ENCODE peak calls at places on chromosomes 6 and 20, in six cellular contexts. One of them, this sample, is unnamed.
A peak's percentile ranks its signal among the peaks of the same experiment; 100 is the strongest.

GRCh38 chr20:52490715-52491430 is 299.3 kb upstream of the ZFP64 start:
- DNase-seq in GM13977: no peak
- DNase-seq in tibial nerve: no peak
- DNase-seq in suprapubic skin: no peak
- DNase-seq in right lobe of liver: no peak
- DNase-seq in MCF 10A: no peak
- DNase-seq in this sample: no peak

GRCh38 chr6:38640216-38640909 is 634 bp upstream of the BTBD9 start:
- DNase-seq in right lobe of liver: no peak
- DNase-seq in tibial nerve: no peak
- DNase-seq in MCF 10A: no peak
- DNase-seq in GM13977: no peak
- DNase-seq in suprapubic skin: peak; percentile 58
- DNase-seq in this sample: no peak

GRCh38 chr6:169782966-169783760 is 31.7 kb downstream of the ERMARD start:
- DNase-seq in suprapubic skin: no peak
- DNase-seq in GM13977: no peak
- DNase-seq in right lobe of liver: no peak
- DNase-seq in tibial nerve: no peak
- DNase-seq in MCF 10A: peak; percentile 49
- DNase-seq in this sample: no peak

GRCh38 chr6:131862486-131862885 is 54.7 kb downstream of the ENPP1 start:
- DNase-seq in right lobe of liver: no peak
- DNase-seq in GM13977: no peak
- DNase-seq in tibial nerve: no peak
- DNase-seq in MCF 10A: no peak
- DNase-seq in suprapubic skin: no peak
- DNase-seq in this sample: no peak

GRCh38 chr6:116424001-116424400 is 37.2 kb upstream of the CALHM6 start:
- DNase-seq in GM13977: no peak
- DNase-seq in MCF 10A: peak; percentile 45
- DNase-seq in right lobe of liver: no peak
- DNase-seq in suprapubic skin: no peak
- DNase-seq in tibial nerve: no peak
- DNase-seq in this sample: no peak

GRCh38 chr6:162942860-162943259 is 215.1 kb downstream of the PACRG start:
- DNase-seq in MCF 10A: peak; percentile 58
- DNase-seq in GM13977: no peak
- DNase-seq in suprapubic skin: no peak
- DNase-seq in right lobe of liver: no peak
- DNase-seq in tibial nerve: no peak
- DNase-seq in this sample: no peak

GRCh38 chr6:38371312-38371672 is 268.4 kb downstream of the BTBD9 start:
- DNase-seq in GM13977: no peak
- DNase-seq in suprapubic skin: no peak
- DNase-seq in MCF 10A: no peak
- DNase-seq in tibial nerve: no peak
- DNase-seq in right lobe of liver: no peak
- DNase-seq in this sample: no peak

GRCh38 chr20:62805711-62806382 is 1.2 kb downstream of the OGFR start:
- DNase-seq in right lobe of liver: peak; percentile 91
- DNase-seq in MCF 10A: no peak
- DNase-seq in GM13977: no peak
- DNase-seq in tibial nerve: no peak
- DNase-seq in suprapubic skin: no peak
- DNase-seq in this sample: no peak

GRCh38 chr20:32052090-32052791 is at the start of gene HCK:
- DNase-seq in MCF 10A: no peak
- DNase-seq in tibial nerve: no peak
- DNase-seq in suprapubic skin: no peak
- DNase-seq in right lobe of liver: peak; percentile 79
- DNase-seq in GM13977: peak; percentile 64
- DNase-seq in this sample: no peak

GRCh38 chr6:21026576-21027273 is 492.5 kb downstream of the CDKAL1 start:
- DNase-seq in tibial nerve: no peak
- DNase-seq in suprapubic skin: no peak
- DNase-seq in GM13977: no peak
- DNase-seq in MCF 10A: no peak
- DNase-seq in right lobe of liver: no peak
- DNase-seq in this sample: no peak

GRCh38 chr6:33610057-33610456 is 11.1 kb upstream of the ITPR3 start:
- DNase-seq in tibial nerve: no peak
- DNase-seq in suprapubic skin: no peak
- DNase-seq in right lobe of liver: no peak
- DNase-seq in GM13977: no peak
- DNase-seq in MCF 10A: peak; percentile 42
- DNase-seq in this sample: no peak

GRCh38 chr20:3846740-3847418 is at the start of gene MAVS:
- DNase-seq in tibial nerve: peak; percentile 81
- DNase-seq in right lobe of liver: peak; percentile 93
- DNase-seq in GM13977: peak; percentile 96
- DNase-seq in suprapubic skin: peak; percentile 93
- DNase-seq in MCF 10A: peak; percentile 86
- DNase-seq in this sample: peak; percentile 60
- TF ChIP-seq CTCF in tibial nerve: no peak
- TF ChIP-seq CTCF in right lobe of liver: no peak
- TF ChIP-seq CTCF in GM13977: peak; percentile 18
- TF ChIP-seq CTCF in suprapubic skin: no peak
- TF ChIP-seq CTCF in MCF 10A: no peak
- TF ChIP-seq CTCF in this sample: no peak

DNA sequence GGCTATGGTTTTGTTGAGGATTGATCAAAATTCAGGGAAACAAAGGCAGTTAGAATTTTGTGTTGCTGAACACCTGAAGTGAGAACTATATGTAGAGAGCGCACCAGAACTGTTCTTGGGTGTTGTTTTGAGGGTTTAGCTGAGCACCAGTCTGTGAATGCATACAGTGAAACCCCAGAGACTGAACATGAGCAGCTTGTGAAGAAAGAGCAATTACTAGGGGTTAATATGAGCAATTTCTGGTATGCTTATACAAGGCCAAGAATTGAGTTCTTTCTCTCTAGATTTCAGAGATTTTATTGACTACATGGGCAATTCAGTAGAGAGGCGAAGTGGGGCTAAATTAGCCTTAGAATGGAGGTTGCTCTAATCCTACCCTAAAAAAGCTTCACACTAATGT is 93.9 kb downstream of the CD2AP start:
- DNase-seq in suprapubic skin: no peak
- DNase-seq in right lobe of liver: no peak
- DNase-seq in tibial nerve: no peak
- DNase-seq in MCF 10A: no peak
- DNase-seq in GM13977: no peak
- DNase-seq in this sample: no peak
- TF ChIP-seq CTCF in suprapubic skin: no peak
- TF ChIP-seq CTCF in right lobe of liver: no peak
- TF ChIP-seq CTCF in tibial nerve: no peak
- TF ChIP-seq CTCF in MCF 10A: no peak
- TF ChIP-seq CTCF in GM13977: no peak
- TF ChIP-seq CTCF in this sample: no peak

DNA sequence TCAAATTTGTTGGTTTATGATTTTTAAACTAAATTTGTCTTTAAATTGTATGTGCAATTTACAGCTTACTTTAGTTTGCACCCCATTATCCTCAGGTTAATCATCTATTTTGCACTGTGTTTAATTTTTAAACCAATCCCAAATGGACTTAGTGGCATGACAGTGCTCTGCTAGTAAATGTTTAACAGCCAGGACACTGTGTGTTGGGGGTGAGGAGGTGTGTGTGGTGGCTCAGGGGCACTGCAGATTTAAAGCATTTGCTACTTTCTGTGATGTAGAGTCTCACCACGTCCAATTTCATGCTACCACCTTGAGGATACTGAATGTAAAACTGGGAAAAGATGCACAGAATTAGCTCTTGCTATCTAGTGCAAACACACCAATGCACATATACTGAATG is 225.7 kb downstream of the HAO1 start:
- DNase-seq in MCF 10A: no peak
- DNase-seq in right lobe of liver: peak; percentile 51
- DNase-seq in tibial nerve: no peak
- DNase-seq in suprapubic skin: no peak
- DNase-seq in GM13977: no peak
- DNase-seq in this sample: no peak
- TF ChIP-seq CTCF in MCF 10A: no peak
- TF ChIP-seq CTCF in right lobe of liver: peak; percentile 14
- TF ChIP-seq CTCF in tibial nerve: no peak
- TF ChIP-seq CTCF in suprapubic skin: no peak
- TF ChIP-seq CTCF in GM13977: no peak
- TF ChIP-seq CTCF in this sample: no peak

GRCh38 chr6:42996513-42996912 is 12.1 kb downstream of the PPP2R5D start:
- DNase-seq in GM13977: no peak
- DNase-seq in suprapubic skin: no peak
- DNase-seq in MCF 10A: no peak
- DNase-seq in right lobe of liver: no peak
- DNase-seq in tibial nerve: no peak
- DNase-seq in this sample: no peak
- TF ChIP-seq CTCF in GM13977: no peak
- TF ChIP-seq CTCF in suprapubic skin: no peak
- TF ChIP-seq CTCF in MCF 10A: no peak
- TF ChIP-seq CTCF in right lobe of liver: peak; percentile 30
- TF ChIP-seq CTCF in tibial nerve: no peak
- TF ChIP-seq CTCF in this sample: no peak

GRCh38 chr20:11094196-11094595 is 420.4 kb upstream of the JAG1 start:
- DNase-seq in right lobe of liver: no peak
- DNase-seq in MCF 10A: no peak
- DNase-seq in tibial nerve: no peak
- DNase-seq in GM13977: no peak
- DNase-seq in suprapubic skin: no peak
- DNase-seq in this sample: no peak

GRCh38 chr20:11101243-11101642 is 427.4 kb upstream of the JAG1 start:
- DNase-seq in suprapubic skin: no peak
- DNase-seq in MCF 10A: no peak
- DNase-seq in tibial nerve: no peak
- DNase-seq in right lobe of liver: no peak
- DNase-seq in GM13977: no peak
- DNase-seq in this sample: no peak

GRCh38 chr20:11101696-11102095 is 427.9 kb upstream of the JAG1 start:
- DNase-seq in right lobe of liver: no peak
- DNase-seq in suprapubic skin: no peak
- DNase-seq in tibial nerve: no peak
- DNase-seq in GM13977: no peak
- DNase-seq in MCF 10A: no peak
- DNase-seq in this sample: no peak

GRCh38 chr20:11094711-11095110 is 420.9 kb upstream of the JAG1 start:
- DNase-seq in GM13977: no peak
- DNase-seq in tibial nerve: no peak
- DNase-seq in suprapubic skin: no peak
- DNase-seq in MCF 10A: no peak
- DNase-seq in right lobe of liver: no peak
- DNase-seq in this sample: no peak

GRCh38 chr20:11098888-11099287 is 425.1 kb upstream of the JAG1 start:
- DNase-seq in suprapubic skin: no peak
- DNase-seq in GM13977: no peak
- DNase-seq in tibial nerve: no peak
- DNase-seq in right lobe of liver: no peak
- DNase-seq in MCF 10A: peak; percentile 25
- DNase-seq in this sample: no peak
- TF ChIP-seq CTCF in suprapubic skin: no peak
- TF ChIP-seq CTCF in GM13977: no peak
- TF ChIP-seq CTCF in tibial nerve: no peak
- TF ChIP-seq CTCF in right lobe of liver: peak; percentile 24
- TF ChIP-seq CTCF in MCF 10A: peak; percentile 11
- TF ChIP-seq CTCF in this sample: no peak

GRCh38 chr20:33684533-33685327 is 1.5 kb downstream of the E2F1 start:
- DNase-seq in tibial nerve: no peak
- DNase-seq in GM13977: no peak
- DNase-seq in suprapubic skin: no peak
- DNase-seq in right lobe of liver: no peak
- DNase-seq in MCF 10A: no peak
- DNase-seq in this sample: no peak

GRCh38 chr20:33687370-33687915 is 1.3 kb upstream of the E2F1 start:
- DNase-seq in suprapubic skin: no peak
- DNase-seq in GM13977: no peak
- DNase-seq in right lobe of liver: no peak
- DNase-seq in MCF 10A: no peak
- DNase-seq in tibial nerve: no peak
- DNase-seq in this sample: no peak

GRCh38 chr20:33686984-33687366 is 790 bp upstream of the E2F1 start:
- DNase-seq in suprapubic skin: no peak
- DNase-seq in MCF 10A: no peak
- DNase-seq in right lobe of liver: no peak
- DNase-seq in GM13977: no peak
- DNase-seq in tibial nerve: no peak
- DNase-seq in this sample: no peak

GRCh38 chr20:33685328-33686007 is 717 bp downstream of the E2F1 start:
- DNase-seq in suprapubic skin: no peak
- DNase-seq in tibial nerve: no peak
- DNase-seq in right lobe of liver: no peak
- DNase-seq in GM13977: peak; percentile 88
- DNase-seq in MCF 10A: peak; percentile 28
- DNase-seq in this sample: no peak

DNA sequence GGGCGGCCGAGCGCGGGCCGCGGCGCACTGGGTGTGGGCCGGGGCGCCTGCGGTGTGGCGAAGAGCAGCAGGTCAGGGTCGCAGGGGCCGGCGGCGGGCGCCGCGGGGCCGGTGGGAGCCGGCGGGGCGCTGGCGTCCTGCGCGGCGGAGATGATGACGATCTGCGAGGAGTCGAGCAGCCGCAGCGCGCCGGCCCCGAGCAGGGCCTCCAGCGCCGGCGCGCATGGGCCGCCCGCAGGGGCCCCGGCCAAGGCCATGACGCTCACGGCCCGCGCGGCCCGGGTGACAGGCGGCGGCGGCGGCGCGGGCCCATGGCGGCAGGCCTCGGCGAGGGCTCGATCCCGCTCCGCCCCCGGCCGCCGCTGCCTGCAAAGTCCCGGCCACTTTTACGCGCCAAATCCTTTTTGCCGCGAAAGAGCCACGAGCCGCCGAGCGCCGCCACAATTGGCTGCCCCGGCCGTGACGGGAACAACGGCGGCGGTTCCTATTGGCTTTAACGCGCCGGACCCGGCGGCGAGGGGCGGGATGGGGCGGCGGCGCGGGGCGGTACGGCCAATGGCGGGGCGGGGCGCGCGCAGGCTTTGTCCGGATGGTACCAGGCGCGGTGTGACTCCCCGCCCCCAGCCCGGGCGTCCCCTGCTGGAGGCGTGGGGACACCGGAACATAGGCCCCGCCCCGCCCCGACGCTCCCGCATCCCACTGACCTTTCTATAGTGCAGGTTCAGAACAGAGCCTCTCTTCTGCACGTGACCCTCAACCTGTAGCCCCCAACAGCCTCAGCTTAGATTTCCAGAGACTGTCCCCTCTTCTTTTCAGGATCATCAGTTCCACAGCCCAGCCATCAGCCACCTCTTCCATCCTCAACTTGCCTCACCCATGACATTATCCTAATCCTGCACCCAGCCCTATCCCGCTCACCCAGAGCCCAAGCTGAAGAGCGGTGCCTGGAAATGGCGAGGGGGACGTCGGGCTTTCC is at the start of gene E2F1:
- DNase-seq in GM13977: peak; percentile 99
- DNase-seq in right lobe of liver: peak; percentile 97
- DNase-seq in tibial nerve: peak; percentile 92
- DNase-seq in suprapubic skin: peak; percentile 96
- DNase-seq in MCF 10A: peak; percentile 92
- DNase-seq in this sample: peak; percentile 81
- TF ChIP-seq CTCF in GM13977: peak; percentile 23
- TF ChIP-seq CTCF in right lobe of liver: peak; percentile 51
- TF ChIP-seq CTCF in tibial nerve: peak; percentile 75
- TF ChIP-seq CTCF in suprapubic skin: no peak
- TF ChIP-seq CTCF in MCF 10A: no peak
- TF ChIP-seq CTCF in this sample: no peak

GRCh38 chr6:157823523-157824370 is 701 bp downstream of the SNX9 start:
- DNase-seq in right lobe of liver: peak; percentile 65
- DNase-seq in suprapubic skin: peak; percentile 82
- DNase-seq in tibial nerve: peak; percentile 34
- DNase-seq in MCF 10A: peak; percentile 73
- DNase-seq in GM13977: peak; percentile 82
- DNase-seq in this sample: peak; percentile 46
- TF ChIP-seq CTCF in right lobe of liver: peak; percentile 8
- TF ChIP-seq CTCF in suprapubic skin: no peak
- TF ChIP-seq CTCF in tibial nerve: no peak
- TF ChIP-seq CTCF in MCF 10A: no peak
- TF ChIP-seq CTCF in GM13977: no peak
- TF ChIP-seq CTCF in this sample: no peak

This sample was measured in omental fat pad.